ENCODE peak calls at places on chromosome 21, in five cellular contexts. I, U, O, K and X are unnamed samples.

GRCh38 chr21:44984792-44985440 is 45.1 kb downstream of the SLX9 start:
- DNase-seq in K (no peak), I (no peak), O (no peak), U (no peak), X (no peak)

GRCh38 chr21:39754811-39755210 is 9.8 kb downstream of the IGSF5 start:
- DNase-seq in O (no peak), I (no peak), U (no peak), K (no peak), X (no peak)

GRCh38 chr21:14527690-14528652 is 18.1 kb downstream of the SAMSN1 start:
- DNase-seq in U (no peak), I (no peak), O (no peak), K (no peak), X (no peak)

GRCh38 chr21:17613242-17613676 is 558 bp upstream of the BTG3 start:
- DNase-seq in O (no peak), U (peak), I (no peak), K (no peak), X (peak)

GRCh38 chr21:15967661-15968060 is 237.9 kb downstream of the USP25 start:
- DNase-seq in K (no peak), O (no peak), I (no peak), U (no peak), X (no peak)

GRCh38 chr21:43306911-43307676 is 119.8 kb downstream of the SIK1 start:
- DNase-seq in K (no peak), U (no peak), I (no peak), O (peak), X (no peak)

GRCh38 chr21:25688284-25689035 is 46.2 kb downstream of the ATP5PF start:
- DNase-seq in K (no peak), U (no peak), O (no peak), I (no peak), X (no peak)

GRCh38 chr21:41865002-41865777 is 14.0 kb downstream of the PRDM15 start:
- DNase-seq in I (no peak), O (no peak), U (no peak), K (no peak), X (no peak)

GRCh38 chr21:38817371-38818335 is 11.9 kb downstream of the ETS2 start:
- DNase-seq in I (no peak), U (no peak), K (no peak), O (no peak), X (no peak)

GRCh38 chr21:33231526-33231925 is 1.8 kb downstream of the IFNAR2 start:
- DNase-seq in O (no peak), U (no peak), K (no peak), I (no peak), X (no peak)